ENCODE peak calls at places on chromosomes 11 and 22, in ten cellular contexts. V is Calu3, G is kidney epithelial cell, W is neural crest cell, P is right lobe of liver, M is endothelial cell, Q is MCF 10A, L is GM12865, B is AG04450, R is glutamatergic neuron. Y is an unnamed sample.

GRCh38 chr22:50318356-50318697 is 8.5 kb downstream of the DENND6B start:
- DNase-seq in V (no peak), G (no peak), W (no peak), P (no peak), M (no peak), Q (no peak), L (no peak), B (no peak), R (peak), Y (no peak)

GRCh38 chr11:33582636-33583325 is 117.8 kb downstream of the C11orf91 start:
- DNase-seq in V (no peak), G (no peak), W (no peak), P (no peak), M (no peak), Q (no peak), L (peak), B (no peak), R (no peak), Y (no peak)

GRCh38 chr11:12914401-12914912 is 94.7 kb upstream of the RASSF10 start:
- DNase-seq in V (peak), G (no peak), W (peak), P (no peak), M (peak), Q (peak), L (peak), B (no peak), R (peak), Y (no peak)

GRCh38 chr11:70526116-70527045 is 128.1 kb downstream of the CTTN start:
- DNase-seq in V (no peak), G (no peak), W (no peak), P (peak), M (no peak), Q (no peak), L (no peak), B (no peak), R (peak), Y (no peak)

GRCh38 chr11:67582026-67582425 is 1.6 kb upstream of the GSTP1 start:
- DNase-seq in V (no peak), G (no peak), W (no peak), P (no peak), M (no peak), Q (no peak), L (no peak), B (no peak), R (no peak), Y (no peak)

GRCh38 chr22:42891696-42892095 is 34.6 kb upstream of the ARFGAP3 start:
- DNase-seq in V (no peak), G (no peak), W (no peak), P (no peak), M (no peak), Q (no peak), L (no peak), B (no peak), R (no peak), Y (no peak)

GRCh38 chr11:108593214-108593909 is at the start of gene EXPH5:
- DNase-seq in V (peak), G (peak), W (peak), P (peak), M (peak), Q (peak), L (peak), B (no peak), R (peak), Y (peak)

GRCh38 chr11:128349650-128350296 is 237.6 kb downstream of the ETS1 start:
- DNase-seq in V (no peak), G (no peak), W (no peak), P (no peak), M (no peak), Q (no peak), L (no peak), B (no peak), R (no peak), Y (no peak)

GRCh38 chr11:67082071-67082791 is 25.6 kb downstream of the RHOD start:
- DNase-seq in V (peak), G (no peak), W (no peak), P (no peak), M (no peak), Q (no peak), L (peak), B (no peak), R (no peak), Y (no peak)

GRCh38 chr22:25141994-25142620 is 57.6 kb upstream of the CRYBB3 start:
- DNase-seq in V (no peak), G (no peak), W (no peak), P (no peak), M (no peak), Q (no peak), L (no peak), B (no peak), R (peak), Y (no peak)

GRCh38 chr11:14636119-14636518 is 7.5 kb upstream of the PDE3B start:
- DNase-seq in V (no peak), G (no peak), W (no peak), P (no peak), M (no peak), Q (no peak), L (peak), B (no peak), R (no peak), Y (no peak)

GRCh38 chr22:19610518-19611253 is 86.5 kb upstream of the CLDN5 start:
- DNase-seq in V (no peak), G (no peak), W (no peak), P (no peak), M (no peak), Q (no peak), L (no peak), B (no peak), R (no peak), Y (no peak)

GRCh38 chr11:1151366-1152315 is 6.1 kb upstream of the MUC5AC start:
- DNase-seq in V (peak), G (no peak), W (no peak), P (peak), M (no peak), Q (no peak), L (no peak), B (no peak), R (peak), Y (peak)

DNA sequence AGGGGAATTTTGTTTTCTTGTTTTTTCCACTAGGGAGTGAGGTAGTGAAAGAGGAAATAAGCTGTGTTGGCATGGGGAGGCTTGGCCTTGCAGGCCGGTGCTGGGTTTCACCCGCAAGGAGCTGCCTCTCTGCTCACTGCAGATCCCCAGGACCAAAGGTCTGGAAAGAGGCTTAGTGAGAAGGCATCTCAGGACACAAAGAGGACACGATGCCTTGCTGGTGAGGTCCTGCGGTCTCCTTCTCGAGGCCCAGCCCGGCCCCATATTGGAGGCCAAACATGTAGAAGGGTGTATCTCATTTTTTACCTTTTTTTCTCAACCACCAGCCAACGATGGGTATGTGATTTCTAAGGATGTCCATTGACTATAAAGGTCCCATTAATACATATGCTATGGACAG is 17.6 kb downstream of the TIMP3 start:
- DNase-seq in V (no peak), G (no peak), W (no peak), P (no peak), M (no peak), Q (no peak), L (no peak), B (no peak), R (no peak), Y (no peak)
- TF ChIP-seq CTCF in V (no peak), G (no peak), W (no peak), P (no peak), M (no peak), Q (no peak), L (no peak), B (no peak), R (no peak), Y (no peak)

DNA sequence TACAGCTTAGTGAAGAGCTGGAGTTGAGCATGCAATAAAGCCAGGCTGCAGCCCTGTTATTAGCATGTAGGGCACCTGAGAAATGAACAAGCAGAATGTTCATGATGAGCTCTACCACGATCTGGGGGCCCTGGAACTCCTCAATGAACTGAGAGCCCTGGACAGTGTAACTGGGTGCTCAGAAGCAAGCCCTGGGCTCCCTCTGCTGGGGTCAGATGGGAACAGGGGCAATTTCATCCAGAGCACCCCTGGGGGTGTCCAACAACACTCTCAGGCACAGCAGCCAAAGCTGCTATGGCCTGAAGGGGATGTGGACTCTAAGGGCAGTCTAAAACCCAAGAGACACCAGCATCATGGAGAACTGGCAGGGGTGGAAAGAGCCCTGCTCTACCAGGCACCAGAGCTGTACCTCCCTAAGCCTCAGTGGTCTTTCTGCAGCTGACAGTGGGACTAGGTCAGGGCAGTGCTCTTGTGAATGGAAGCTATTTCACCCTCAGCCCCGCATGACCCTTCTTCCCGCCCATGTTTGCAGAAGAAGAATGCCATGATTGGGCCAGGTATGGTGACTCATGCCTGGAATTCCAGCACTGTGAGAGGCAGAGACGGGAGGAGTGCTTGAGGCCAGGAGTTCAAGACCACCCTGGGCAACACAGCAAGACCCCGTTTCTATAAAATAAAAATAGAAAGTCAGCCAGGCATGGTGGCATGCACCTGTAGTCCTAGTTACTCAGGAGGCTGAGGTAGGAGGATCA is 28.9 kb downstream of the THOC5 start:
- DNase-seq in V (peak), G (no peak), W (peak), P (no peak), M (peak), Q (peak), L (peak), B (no peak), R (peak), Y (no peak)
- TF ChIP-seq CTCF in V (peak), G (peak), W (peak), P (peak), M (peak), Q (peak), L (peak), B (peak), R (no peak), Y (peak)

DNA sequence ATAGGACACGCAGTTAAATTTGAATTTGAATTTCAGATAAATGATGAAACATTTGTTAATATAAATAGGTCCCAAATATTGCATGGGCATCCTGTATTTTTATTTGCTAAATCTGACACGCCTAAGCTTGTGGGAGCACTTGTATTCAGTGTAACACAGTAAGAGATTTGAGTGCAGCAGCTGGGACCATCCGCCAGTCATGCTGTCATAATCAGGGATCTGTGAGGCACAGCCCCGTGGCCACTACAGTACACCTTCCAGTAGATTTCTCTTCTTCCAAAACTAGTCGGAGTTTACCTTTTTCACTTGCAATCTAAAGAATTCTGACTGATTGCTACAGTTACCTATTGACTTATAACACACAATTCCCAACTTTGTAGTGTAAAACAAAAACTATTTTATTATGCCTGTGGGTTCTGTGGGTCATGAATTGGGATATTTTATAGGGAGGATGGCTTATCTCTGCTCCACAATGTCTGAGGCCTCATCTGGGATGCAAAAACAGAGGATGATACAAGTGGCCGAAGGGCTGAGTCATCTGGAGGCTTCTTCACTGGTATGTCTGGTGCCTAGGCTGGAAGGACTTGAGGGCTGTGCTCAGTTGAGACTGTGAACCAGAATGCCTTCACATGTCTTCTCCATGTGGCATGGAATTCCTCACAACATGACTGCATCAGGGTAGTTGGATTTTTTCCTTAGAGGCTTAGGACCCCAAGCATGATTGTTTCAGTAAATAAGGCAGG is 74.1 kb downstream of the PRSS23 start:
- DNase-seq in V (no peak), G (no peak), W (no peak), P (no peak), M (no peak), Q (no peak), L (no peak), B (no peak), R (no peak), Y (no peak)
- TF ChIP-seq CTCF in V (no peak), G (no peak), W (no peak), P (no peak), M (no peak), Q (no peak), L (no peak), B (no peak), R (no peak), Y (no peak)

GRCh38 chr11:42631223-42631843 is 680.5 kb upstream of the API5 start:
- DNase-seq in V (no peak), G (peak), W (peak), P (no peak), M (no peak), Q (peak), L (no peak), B (no peak), R (no peak), Y (no peak)
- TF ChIP-seq CTCF in V (no peak), G (peak), W (peak), P (no peak), M (no peak), Q (peak), L (no peak), B (no peak), R (no peak), Y (no peak)

GRCh38 chr11:60193687-60194433 is 11.0 kb upstream of the MS4A6A start:
- DNase-seq in V (peak), G (peak), W (peak), P (no peak), M (peak), Q (peak), L (peak), B (no peak), R (peak), Y (peak)

GRCh38 chr11:60194511-60194910 is 11.6 kb upstream of the MS4A6A start:
- DNase-seq in V (no peak), G (no peak), W (no peak), P (no peak), M (no peak), Q (no peak), L (no peak), B (no peak), R (no peak), Y (no peak)

GRCh38 chr11:60197442-60197841 is 14.6 kb upstream of the MS4A6A start:
- DNase-seq in V (no peak), G (no peak), W (no peak), P (no peak), M (no peak), Q (no peak), L (no peak), B (no peak), R (no peak), Y (no peak)

DNA sequence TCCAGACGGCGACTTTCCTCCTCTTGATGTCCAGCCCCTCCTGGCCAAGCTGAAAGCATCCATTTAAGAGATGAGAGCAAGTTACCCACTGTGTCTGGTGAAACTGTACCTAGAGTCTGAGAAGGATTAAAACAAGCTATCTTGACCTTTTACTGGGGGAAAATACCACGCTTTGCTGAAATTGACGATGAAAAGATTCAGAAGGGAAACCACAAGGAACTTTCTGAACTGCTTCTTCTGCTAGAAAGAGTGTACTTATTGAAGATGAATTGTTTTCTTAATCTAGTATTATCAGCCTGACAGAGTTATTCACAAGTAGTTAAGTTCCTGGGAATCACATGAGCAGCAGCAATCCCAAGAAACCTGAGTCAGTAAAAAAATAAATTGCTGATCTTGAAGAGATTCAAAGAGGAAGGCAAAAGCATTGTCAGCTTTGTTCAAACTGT is 13.1 kb upstream of the MS4A6A start:
- DNase-seq in V (no peak), G (no peak), W (no peak), P (no peak), M (no peak), Q (no peak), L (peak), B (no peak), R (no peak), Y (no peak)
- TF ChIP-seq CTCF in V (no peak), G (no peak), W (no peak), P (no peak), M (no peak), Q (no peak), L (no peak), B (no peak), R (no peak), Y (no peak)